ENCODE peak calls at places on chromosomes 11 and 22, in five cellular contexts. E, G, Y, H and F are unnamed samples.

GRCh38 chr11:77029829-77030228 is 4.4 kb upstream of the B3GNT6 start:
- DNase-seq in H (no peak), G (no peak), E (no peak), Y (no peak), F (no peak)

GRCh38 chr11:84019576-84020194 is 733.5 kb upstream of the CCDC90B start:
- DNase-seq in H (no peak), Y (no peak), G (no peak), E (no peak), F (peak)

GRCh38 chr11:131762346-131763110 is 392.1 kb downstream of the NTM start:
- DNase-seq in Y (peak), H (no peak), G (no peak), E (no peak), F (no peak)

GRCh38 chr22:22123118-22123959 is 121.2 kb upstream of the VPREB1 start:
- DNase-seq in G (no peak), Y (no peak), E (no peak), H (no peak), F (peak)

GRCh38 chr11:70307176-70307575 is 36.7 kb downstream of the PPFIA1 start:
- DNase-seq in E (no peak), G (no peak), H (no peak), Y (no peak), F (no peak)

GRCh38 chr11:44752262-44752661 is 25.5 kb downstream of the TSPAN18 start:
- DNase-seq in G (no peak), H (no peak), E (peak), Y (no peak), F (no peak)

GRCh38 chr22:48574776-48575566 is 1252.7 kb downstream of the BRD1 start:
- DNase-seq in E (no peak), Y (peak), H (peak), G (no peak), F (peak)

GRCh38 chr22:37141476-37141875 is 8.2 kb downstream of the IL2RB start:
- DNase-seq in H (no peak), Y (no peak), E (no peak), G (no peak), F (no peak)

GRCh38 chr22:30211124-30211820 is 35.3 kb downstream of the LIF start:
- DNase-seq in H (no peak), Y (no peak), G (no peak), E (no peak), F (no peak)

GRCh38 chr22:25482868-25483639 is 81.4 kb upstream of the GRK3 start:
- DNase-seq in H (no peak), E (no peak), G (peak), Y (no peak), F (peak)

GRCh38 chr11:67584205-67584880 is 731 bp downstream of the GSTP1 start:
- DNase-seq in Y (peak), E (peak), H (peak), G (peak), F (no peak)

GRCh38 chr22:22082960-22083359 is 100.4 kb upstream of the TOP3B start:
- DNase-seq in Y (no peak), E (no peak), G (no peak), H (no peak), F (no peak)

GRCh38 chr11:70547821-70548670 is 149.7 kb downstream of the CTTN start:
- DNase-seq in Y (no peak), E (no peak), G (no peak), H (no peak), F (peak)

GRCh38 chr22:23845661-23846469 is 7.1 kb upstream of the DERL3 start:
- DNase-seq in H (no peak), G (no peak), Y (no peak), E (no peak), F (no peak)

GRCh38 chr22:48745842-48746788 is 1081.6 kb downstream of the BRD1 start:
- DNase-seq in E (no peak), Y (no peak), H (peak), G (no peak), F (no peak)

GRCh38 chr11:44822369-44822768 is 95.6 kb downstream of the TSPAN18 start:
- DNase-seq in E (no peak), Y (no peak), G (no peak), H (no peak), F (no peak)

GRCh38 chr11:82927264-82927880 is 25.8 kb downstream of the DDIAS start:
- DNase-seq in H (no peak), E (peak), Y (no peak), G (peak), F (peak)

GRCh38 chr22:23300476-23300875 is 120.2 kb downstream of the BCR start:
- DNase-seq in Y (no peak), G (no peak), E (no peak), H (no peak), F (no peak)

GRCh38 chr11:100682247-100682969 is 4.7 kb upstream of the ARHGAP42 start:
- DNase-seq in H (no peak), E (no peak), G (no peak), Y (no peak), F (peak)

GRCh38 chr11:64866173-64866491 is 12.3 kb downstream of the EHD1 start:
- DNase-seq in G (no peak), E (no peak), H (no peak), Y (no peak), F (no peak)

GRCh38 chr11:44860346-44860745 is 90.3 kb downstream of the TP53I11 start:
- DNase-seq in G (no peak), Y (no peak), E (no peak), H (no peak), F (no peak)

GRCh38 chr11:75024764-75025211 is 36.1 kb downstream of the NEU3 start:
- DNase-seq in G (no peak), E (no peak), H (no peak), Y (no peak), F (no peak)

GRCh38 chr11:19579957-19580356 is 132.7 kb upstream of the NAV2 start:
- DNase-seq in H (no peak), Y (no peak), E (no peak), G (no peak), F (no peak)

GRCh38 chr11:2666828-2667570 is 32.8 kb downstream of the KCNQ1OT1 start:
- DNase-seq in E (no peak), Y (no peak), G (no peak), H (no peak), F (no peak)

GRCh38 chr11:126231725-126232459 is 20.3 kb downstream of the FAM118B start:
- DNase-seq in G (no peak), E (no peak), H (no peak), Y (no peak), F (no peak)

GRCh38 chr22:19910180-19910744 is 31.3 kb upstream of the COMT start:
- DNase-seq in H (no peak), G (no peak), Y (no peak), E (no peak), F (no peak)

GRCh38 chr11:45848654-45849081 is 1.4 kb downstream of the CRY2 start:
- DNase-seq in H (no peak), E (no peak), G (no peak), Y (no peak), F (no peak)

GRCh38 chr22:42365337-42365865 is 66.8 kb downstream of the NFAM1 start:
- DNase-seq in H (no peak), E (no peak), Y (peak), G (no peak), F (peak)

GRCh38 chr11:9203715-9204311 is 61.3 kb downstream of the DENND5A start:
- DNase-seq in H (no peak), E (no peak), Y (no peak), G (no peak), F (peak)

GRCh38 chr22:17917490-17917983 is 106.8 kb downstream of the MICAL3 start:
- DNase-seq in H (no peak), Y (no peak), G (peak), E (peak), F (no peak)

GRCh38 chr11:27656806-27657483 is 43.3 kb downstream of the BDNF start:
- DNase-seq in E (no peak), G (no peak), H (no peak), Y (no peak), F (no peak)

GRCh38 chr11:124240621-124241397 is at the start of gene OR8G1:
- DNase-seq in G (no peak), H (no peak), E (no peak), Y (no peak), F (no peak)

GRCh38 chr11:12019337-12019736 is 10.9 kb upstream of the DKK3 start:
- DNase-seq in G (peak), Y (peak), E (no peak), H (no peak), F (peak)

GRCh38 chr11:60924110-60924905 is at the start of gene TMEM132A:
- DNase-seq in H (peak), E (peak), Y (peak), G (peak), F (peak)

GRCh38 chr11:35658028-35658948 is 4.3 kb upstream of the TRIM44 start:
- DNase-seq in H (no peak), E (no peak), Y (no peak), G (no peak), F (no peak)

GRCh38 chr11:75518771-75519653 is 6.7 kb downstream of the GDPD5 start:
- DNase-seq in H (no peak), G (no peak), E (no peak), Y (no peak), F (no peak)

GRCh38 chr22:38870312-38870741 is 1.7 kb downstream of the CBX6 start:
- DNase-seq in H (peak), Y (peak), G (peak), E (peak), F (peak)

GRCh38 chr22:17164392-17165024 is 5.4 kb upstream of the HDHD5 start:
- DNase-seq in Y (no peak), G (peak), E (no peak), H (no peak), F (peak)

GRCh38 chr11:121467965-121468364 is 15.2 kb upstream of the SORL1-AS1 start:
- DNase-seq in Y (no peak), H (no peak), G (no peak), E (peak), F (no peak)